ENCODE peak calls at places on chromosomes 13 and 19, in five cellular contexts. One of them, this sample, is unnamed.

GRCh38 chr19:48798937-48799336 is 11.9 kb downstream of the BCAT2 start:
- DNase-seq in NCI-H748 treated with DMSO at 0.1 percent for 48 hours: no peak
- DNase-seq in pancreas: no peak
- DNase-seq in AG09319: no peak
- DNase-seq in heart right ventricle: no peak
- DNase-seq in this sample: no peak

GRCh38 chr19:50664204-50664603 is 15.0 kb downstream of the C19orf81 start:
- DNase-seq in pancreas: no peak
- DNase-seq in NCI-H748 treated with DMSO at 0.1 percent for 48 hours: no peak
- DNase-seq in AG09319: no peak
- DNase-seq in heart right ventricle: no peak
- DNase-seq in this sample: no peak

GRCh38 chr19:35362261-35363000 is 4.2 kb downstream of the FFAR3 start:
- DNase-seq in NCI-H748 treated with DMSO at 0.1 percent for 48 hours: no peak
- DNase-seq in AG09319: no peak
- DNase-seq in heart right ventricle: no peak
- DNase-seq in pancreas: no peak
- DNase-seq in this sample: no peak

GRCh38 chr13:108070491-108070890 is 144.8 kb downstream of the LIG4 start:
- DNase-seq in heart right ventricle: no peak
- DNase-seq in pancreas: no peak
- DNase-seq in AG09319: no peak
- DNase-seq in NCI-H748 treated with DMSO at 0.1 percent for 48 hours: no peak
- DNase-seq in this sample: no peak

GRCh38 chr13:103876571-103876970 is 810.4 kb upstream of the SLC10A2 start:
- DNase-seq in AG09319: no peak
- DNase-seq in heart right ventricle: no peak
- DNase-seq in NCI-H748 treated with DMSO at 0.1 percent for 48 hours: no peak
- DNase-seq in pancreas: no peak
- DNase-seq in this sample: no peak

GRCh38 chr13:45511310-45512147 is 46.8 kb downstream of the COG3 start:
- DNase-seq in heart right ventricle: no peak
- DNase-seq in NCI-H748 treated with DMSO at 0.1 percent for 48 hours: peak
- DNase-seq in AG09319: peak
- DNase-seq in pancreas: no peak
- DNase-seq in this sample: peak

GRCh38 chr19:45423033-45423588 is 606 bp downstream of the ERCC1 start:
- DNase-seq in heart right ventricle: no peak
- DNase-seq in AG09319: no peak
- DNase-seq in NCI-H748 treated with DMSO at 0.1 percent for 48 hours: no peak
- DNase-seq in pancreas: no peak
- DNase-seq in this sample: peak

GRCh38 chr13:76884167-76884566 is 2.0 kb downstream of the KCTD12 start:
- DNase-seq in AG09319: no peak
- DNase-seq in pancreas: peak
- DNase-seq in NCI-H748 treated with DMSO at 0.1 percent for 48 hours: peak
- DNase-seq in heart right ventricle: peak
- DNase-seq in this sample: peak

GRCh38 chr13:47232516-47232915 is 335.7 kb upstream of the HTR2A start:
- DNase-seq in AG09319: no peak
- DNase-seq in NCI-H748 treated with DMSO at 0.1 percent for 48 hours: no peak
- DNase-seq in heart right ventricle: no peak
- DNase-seq in pancreas: no peak
- DNase-seq in this sample: no peak

This sample was measured in uterus.